ENCODE peak calls at places on chromosomes 4 and X, in four cellular contexts. I, N, A and O are unnamed samples.

GRCh38 chr4:123891901-123892300 is 495.3 kb downstream of the SPRY1 start:
- DNase-seq in I (no peak), N (no peak), A (no peak), O (no peak)

GRCh38 chr4:87819281-87819919 is 13.4 kb upstream of the MEPE start:
- DNase-seq in I (peak; percentile 80), N (no peak), A (no peak), O (peak; percentile 67)

GRCh38 chrX:108090474-108091265 is 672 bp downstream of the PSMD10 start:
- DNase-seq in I (peak; percentile 51), N (no peak), A (no peak), O (peak; percentile 37)

GRCh38 chr4:46441116-46441859 is 51.4 kb upstream of the GABRA2 start:
- DNase-seq in I (peak; percentile 42), N (no peak), A (no peak), O (peak; percentile 87)

GRCh38 chrX:17564689-17565409 is 172.4 kb upstream of the SCML1 start:
- DNase-seq in I (peak; percentile 60), N (no peak), A (no peak), O (peak; percentile 73)

GRCh38 chr4:48369248-48369647 is 27.9 kb downstream of the SLAIN2 start:
- DNase-seq in I (no peak), N (no peak), A (no peak), O (peak; percentile 38)

GRCh38 chr4:153592090-153592489 is 92.0 kb upstream of the TLR2 start:
- DNase-seq in I (no peak), N (no peak), A (no peak), O (no peak)

GRCh38 chr4:26912069-26912468 is 51.4 kb downstream of the STIM2 start:
- DNase-seq in I (peak; percentile 7), N (no peak), A (no peak), O (no peak)

GRCh38 chr4:86522349-86522748 is 71.8 kb upstream of the PTPN13 start:
- DNase-seq in I (peak; percentile 16), N (no peak), A (no peak), O (no peak)

GRCh38 chrX:13778916-13779315 is 38.0 kb downstream of the GPM6B start:
- DNase-seq in I (peak; percentile 80), N (no peak), A (no peak), O (peak; percentile 49)

GRCh38 chrX:114959729-114960128 is 57.7 kb downstream of the IL13RA2 start:
- DNase-seq in I (peak; percentile 43), N (no peak), A (no peak), O (peak; percentile 8)

GRCh38 chr4:87179751-87180150 is 40.7 kb downstream of the KLHL8 start:
- DNase-seq in I (peak; percentile 33), N (no peak), A (no peak), O (peak; percentile 83)

GRCh38 chr4:156773648-156774357 is 197.8 kb downstream of the PDGFC start:
- DNase-seq in I (peak; percentile 69), N (no peak), A (no peak), O (no peak)

GRCh38 chr4:94410678-94411206 is 41.0 kb upstream of the PDLIM5 start:
- DNase-seq in I (peak; percentile 97), N (no peak), A (no peak), O (peak; percentile 71)

GRCh38 chr4:38837849-38838248 is 18.8 kb downstream of the TLR6 start:
- DNase-seq in I (peak; percentile 56), N (no peak), A (no peak), O (peak; percentile 78)

GRCh38 chrX:131752493-131753198 is 208.8 kb downstream of the OR13H1 start:
- DNase-seq in I (peak; percentile 89), N (no peak), A (no peak), O (no peak)

GRCh38 chr4:173167793-173168395 is 717 bp upstream of the GALNT7 start:
- DNase-seq in I (peak; percentile 35), N (no peak), A (no peak), O (peak; percentile 61)

GRCh38 chr4:32169841-32170240 is 1449.7 kb downstream of the PCDH7 start:
- DNase-seq in I (no peak), N (no peak), A (no peak), O (no peak)

GRCh38 chrX:70176938-70177533 is at the start of gene DGAT2L6:
- DNase-seq in I (peak; percentile 43), N (no peak), A (no peak), O (peak; percentile 14)